ENCODE peak calls at places on chromosomes 7 and 10, in nine cellular contexts. One of them, this sample, is unnamed. For H3K27me3 and H3K9me3, the result is how much of the 10 kb centered on the place peaks cover.

GRCh38 chr10:86451604-86451960 is 70.0 kb downstream of the WAPL start:
- DNase-seq in mammary epithelial cell: no peak
- DNase-seq in GM23248: no peak
- DNase-seq in Peyer's patch: no peak
- DNase-seq in tibial artery: no peak
- DNase-seq in CD8-positive, alpha-beta memory T cell: no peak
- DNase-seq in lower lobe of right lung: no peak
- DNase-seq in keratinocyte: no peak
- DNase-seq in CD4-positive, alpha-beta T cell: no peak
- DNase-seq in this sample: no peak

GRCh38 chr7:16795624-16796023 is 9.2 kb downstream of the AGR2 start:
- DNase-seq in CD8-positive, alpha-beta memory T cell: no peak
- DNase-seq in CD4-positive, alpha-beta T cell: no peak
- DNase-seq in keratinocyte: no peak
- DNase-seq in mammary epithelial cell: no peak
- DNase-seq in GM23248: no peak
- DNase-seq in lower lobe of right lung: no peak
- DNase-seq in Peyer's patch: no peak
- DNase-seq in tibial artery: no peak
- DNase-seq in this sample: no peak

GRCh38 chr10:93352638-93353383 is 129.3 kb downstream of the MYOF start:
- DNase-seq in GM23248: peak
- DNase-seq in mammary epithelial cell: no peak
- DNase-seq in lower lobe of right lung: no peak
- DNase-seq in CD4-positive, alpha-beta T cell: no peak
- DNase-seq in keratinocyte: no peak
- DNase-seq in tibial artery: no peak
- DNase-seq in CD8-positive, alpha-beta memory T cell: peak
- DNase-seq in Peyer's patch: no peak
- DNase-seq in this sample: no peak

GRCh38 chr10:77685494-77685893 is 47.9 kb upstream of the KCNMA1 start:
- DNase-seq in GM23248: no peak
- DNase-seq in tibial artery: no peak
- DNase-seq in mammary epithelial cell: no peak
- DNase-seq in keratinocyte: no peak
- DNase-seq in CD8-positive, alpha-beta memory T cell: no peak
- DNase-seq in lower lobe of right lung: no peak
- DNase-seq in CD4-positive, alpha-beta T cell: no peak
- DNase-seq in Peyer's patch: no peak
- DNase-seq in this sample: no peak

GRCh38 chr7:98779800-98780199 is 90.0 kb downstream of the TMEM130 start:
- DNase-seq in keratinocyte: no peak
- DNase-seq in tibial artery: no peak
- DNase-seq in mammary epithelial cell: no peak
- DNase-seq in CD4-positive, alpha-beta T cell: no peak
- DNase-seq in GM23248: no peak
- DNase-seq in lower lobe of right lung: no peak
- DNase-seq in Peyer's patch: no peak
- DNase-seq in CD8-positive, alpha-beta memory T cell: no peak
- DNase-seq in this sample: no peak

GRCh38 chr10:110208614-110209398 is 1.4 kb downstream of the MXI1 start:
- DNase-seq in keratinocyte: no peak
- DNase-seq in mammary epithelial cell: peak
- DNase-seq in tibial artery: peak
- DNase-seq in lower lobe of right lung: no peak
- DNase-seq in Peyer's patch: peak
- DNase-seq in CD8-positive, alpha-beta memory T cell: peak
- DNase-seq in GM23248: peak
- DNase-seq in CD4-positive, alpha-beta T cell: peak
- DNase-seq in this sample: peak

GRCh38 chr10:104274762-104275721 is 6.1 kb downstream of the GSTO2 start:
- DNase-seq in CD8-positive, alpha-beta memory T cell: peak
- DNase-seq in GM23248: peak
- DNase-seq in lower lobe of right lung: peak
- DNase-seq in tibial artery: no peak
- DNase-seq in CD4-positive, alpha-beta T cell: peak
- DNase-seq in keratinocyte: no peak
- DNase-seq in Peyer's patch: no peak
- DNase-seq in mammary epithelial cell: peak
- DNase-seq in this sample: no peak

GRCh38 chr7:121504478-121504877 is 108.4 kb upstream of the FAM3C start:
- DNase-seq in GM23248: peak
- DNase-seq in mammary epithelial cell: peak
- DNase-seq in Peyer's patch: no peak
- DNase-seq in lower lobe of right lung: no peak
- DNase-seq in keratinocyte: peak
- DNase-seq in CD8-positive, alpha-beta memory T cell: no peak
- DNase-seq in tibial artery: peak
- DNase-seq in CD4-positive, alpha-beta T cell: no peak
- DNase-seq in this sample: peak

GRCh38 chr10:79069325-79070090 is 742 bp downstream of the ZMIZ1 start:
- DNase-seq in CD8-positive, alpha-beta memory T cell: peak
- DNase-seq in tibial artery: peak
- DNase-seq in keratinocyte: no peak
- DNase-seq in Peyer's patch: peak
- DNase-seq in mammary epithelial cell: peak
- DNase-seq in lower lobe of right lung: peak
- DNase-seq in CD4-positive, alpha-beta T cell: no peak
- DNase-seq in GM23248: peak
- DNase-seq in this sample: peak

GRCh38 chr7:38428040-38428439 is 154.6 kb upstream of the TARP start:
- DNase-seq in Peyer's patch: no peak
- DNase-seq in lower lobe of right lung: no peak
- DNase-seq in tibial artery: no peak
- DNase-seq in mammary epithelial cell: no peak
- DNase-seq in keratinocyte: no peak
- DNase-seq in CD4-positive, alpha-beta T cell: no peak
- DNase-seq in GM23248: peak
- DNase-seq in CD8-positive, alpha-beta memory T cell: no peak
- DNase-seq in this sample: no peak

GRCh38 chr10:100886946-100887345 is 25.8 kb upstream of the SLF2 start:
- DNase-seq in GM23248: no peak
- DNase-seq in CD4-positive, alpha-beta T cell: no peak
- DNase-seq in lower lobe of right lung: no peak
- DNase-seq in CD8-positive, alpha-beta memory T cell: no peak
- DNase-seq in mammary epithelial cell: no peak
- DNase-seq in tibial artery: no peak
- DNase-seq in keratinocyte: no peak
- DNase-seq in Peyer's patch: no peak
- DNase-seq in this sample: peak

GRCh38 chr10:91185239-91185875 is 35.1 kb upstream of the PCGF5 start:
- DNase-seq in CD8-positive, alpha-beta memory T cell: no peak
- DNase-seq in keratinocyte: no peak
- DNase-seq in mammary epithelial cell: no peak
- DNase-seq in Peyer's patch: no peak
- DNase-seq in lower lobe of right lung: no peak
- DNase-seq in tibial artery: no peak
- DNase-seq in GM23248: peak
- DNase-seq in CD4-positive, alpha-beta T cell: no peak
- DNase-seq in this sample: no peak

GRCh38 chr10:29245476-29245875 is 43.4 kb upstream of the LYZL1 start:
- DNase-seq in mammary epithelial cell: no peak
- DNase-seq in Peyer's patch: no peak
- DNase-seq in CD8-positive, alpha-beta memory T cell: no peak
- DNase-seq in CD4-positive, alpha-beta T cell: no peak
- DNase-seq in lower lobe of right lung: no peak
- DNase-seq in keratinocyte: no peak
- DNase-seq in GM23248: no peak
- DNase-seq in tibial artery: no peak
- DNase-seq in this sample: peak

GRCh38 chr10:102484021-102484420 is 18.5 kb downstream of the ACTR1A start:
- DNase-seq in CD4-positive, alpha-beta T cell: no peak
- DNase-seq in keratinocyte: no peak
- DNase-seq in lower lobe of right lung: no peak
- DNase-seq in GM23248: no peak
- DNase-seq in Peyer's patch: no peak
- DNase-seq in CD8-positive, alpha-beta memory T cell: no peak
- DNase-seq in mammary epithelial cell: no peak
- DNase-seq in tibial artery: no peak
- DNase-seq in this sample: no peak

GRCh38 chr7:154330318-154330717 is 278.1 kb downstream of the DPP6 start:
- DNase-seq in Peyer's patch: no peak
- DNase-seq in lower lobe of right lung: no peak
- DNase-seq in mammary epithelial cell: no peak
- DNase-seq in CD4-positive, alpha-beta T cell: no peak
- DNase-seq in GM23248: no peak
- DNase-seq in keratinocyte: no peak
- DNase-seq in CD8-positive, alpha-beta memory T cell: no peak
- DNase-seq in tibial artery: no peak
- DNase-seq in this sample: no peak
- H3K27me3 ChIP-seq in Peyer's patch: under half
- H3K27me3 ChIP-seq in lower lobe of right lung: under half
- H3K27me3 ChIP-seq in mammary epithelial cell: under half
- H3K27me3 ChIP-seq in CD4-positive, alpha-beta T cell: under half
- H3K27me3 ChIP-seq in GM23248: under half
- H3K27me3 ChIP-seq in keratinocyte: under half
- H3K27me3 ChIP-seq in CD8-positive, alpha-beta memory T cell: under half
- H3K27me3 ChIP-seq in tibial artery: under half
- H3K27me3 ChIP-seq in this sample: under half

DNA sequence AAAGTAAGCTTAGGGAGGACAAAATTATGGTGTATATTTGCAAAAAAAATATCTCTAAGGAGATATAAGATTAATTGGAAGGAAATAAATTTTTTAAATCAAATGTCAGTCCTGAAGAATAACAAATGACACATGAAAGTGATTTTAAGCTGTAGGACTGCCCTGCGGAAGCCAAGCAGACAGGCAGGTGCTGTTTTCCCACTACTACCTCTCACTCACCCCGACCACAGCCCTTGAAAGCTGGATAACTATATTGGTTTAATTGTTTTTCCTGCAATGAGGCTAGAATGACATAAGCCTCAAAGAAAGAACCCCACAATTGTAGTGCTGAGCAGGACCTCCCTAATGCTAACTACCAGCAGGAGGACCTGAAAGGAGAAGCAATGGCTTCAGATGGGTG is 68.6 kb upstream of the VIPR2 start:
- DNase-seq in lower lobe of right lung: no peak
- DNase-seq in CD8-positive, alpha-beta memory T cell: no peak
- DNase-seq in CD4-positive, alpha-beta T cell: no peak
- DNase-seq in mammary epithelial cell: no peak
- DNase-seq in tibial artery: no peak
- DNase-seq in GM23248: no peak
- DNase-seq in Peyer's patch: no peak
- DNase-seq in keratinocyte: no peak
- DNase-seq in this sample: peak
- H3K9me3 ChIP-seq in lower lobe of right lung: under half
- H3K9me3 ChIP-seq in CD8-positive, alpha-beta memory T cell: under half
- H3K9me3 ChIP-seq in CD4-positive, alpha-beta T cell: under half
- H3K9me3 ChIP-seq in mammary epithelial cell: under half
- H3K9me3 ChIP-seq in tibial artery: under half
- H3K9me3 ChIP-seq in GM23248: under half
- H3K9me3 ChIP-seq in Peyer's patch: under half
- H3K9me3 ChIP-seq in keratinocyte: under half
- H3K9me3 ChIP-seq in this sample: under half

GRCh38 chr7:138929969-138930368 is 51.2 kb downstream of the KIAA1549 start:
- DNase-seq in GM23248: no peak
- DNase-seq in lower lobe of right lung: no peak
- DNase-seq in CD8-positive, alpha-beta memory T cell: no peak
- DNase-seq in mammary epithelial cell: no peak
- DNase-seq in CD4-positive, alpha-beta T cell: no peak
- DNase-seq in tibial artery: no peak
- DNase-seq in keratinocyte: no peak
- DNase-seq in Peyer's patch: no peak
- DNase-seq in this sample: no peak

GRCh38 chr7:138919256-138919655 is 61.9 kb downstream of the KIAA1549 start:
- DNase-seq in Peyer's patch: no peak
- DNase-seq in mammary epithelial cell: no peak
- DNase-seq in CD8-positive, alpha-beta memory T cell: no peak
- DNase-seq in tibial artery: no peak
- DNase-seq in lower lobe of right lung: no peak
- DNase-seq in GM23248: peak
- DNase-seq in CD4-positive, alpha-beta T cell: no peak
- DNase-seq in keratinocyte: no peak
- DNase-seq in this sample: no peak

GRCh38 chr7:138926241-138926612 is 55.0 kb downstream of the KIAA1549 start:
- DNase-seq in keratinocyte: no peak
- DNase-seq in lower lobe of right lung: no peak
- DNase-seq in CD8-positive, alpha-beta memory T cell: no peak
- DNase-seq in mammary epithelial cell: no peak
- DNase-seq in Peyer's patch: no peak
- DNase-seq in CD4-positive, alpha-beta T cell: no peak
- DNase-seq in tibial artery: no peak
- DNase-seq in GM23248: no peak
- DNase-seq in this sample: no peak

GRCh38 chr7:138919912-138920311 is 61.3 kb downstream of the KIAA1549 start:
- DNase-seq in tibial artery: no peak
- DNase-seq in lower lobe of right lung: no peak
- DNase-seq in keratinocyte: no peak
- DNase-seq in GM23248: no peak
- DNase-seq in CD8-positive, alpha-beta memory T cell: no peak
- DNase-seq in CD4-positive, alpha-beta T cell: no peak
- DNase-seq in mammary epithelial cell: no peak
- DNase-seq in Peyer's patch: no peak
- DNase-seq in this sample: no peak

DNA sequence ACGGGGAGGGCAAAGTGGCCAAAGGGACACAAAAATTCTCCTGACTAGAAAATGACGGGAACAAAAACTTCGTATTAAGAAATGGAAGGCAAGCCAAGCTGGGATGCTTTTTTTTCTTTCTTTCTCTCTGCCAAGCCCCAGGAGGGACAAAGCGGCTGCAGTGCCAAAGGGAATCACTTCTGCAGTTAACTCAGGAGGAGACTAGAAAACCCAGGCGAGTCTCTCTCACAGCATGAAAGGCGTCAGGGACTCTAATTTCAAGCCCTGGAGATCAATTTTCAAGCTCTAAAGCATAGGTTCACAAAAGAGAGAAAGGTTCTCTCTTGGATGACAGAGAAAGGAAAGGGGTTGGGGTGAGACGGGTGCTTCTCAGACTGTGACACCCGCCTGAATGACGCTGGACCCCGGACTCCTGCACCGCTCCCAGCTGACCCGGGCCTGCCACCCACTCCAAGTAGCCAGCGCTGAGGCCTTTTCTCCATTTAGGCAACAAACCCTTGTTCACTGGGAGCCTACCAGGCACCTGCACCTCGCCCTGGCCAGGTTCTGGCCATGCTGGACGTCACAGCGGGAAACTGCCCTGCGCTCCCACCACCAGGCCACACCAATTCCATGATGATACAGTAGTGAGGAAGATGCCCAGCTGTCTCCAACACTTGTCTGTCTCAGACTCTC is 56.5 kb downstream of the KIAA1549 start:
- DNase-seq in GM23248: no peak
- DNase-seq in CD4-positive, alpha-beta T cell: no peak
- DNase-seq in mammary epithelial cell: no peak
- DNase-seq in Peyer's patch: no peak
- DNase-seq in CD8-positive, alpha-beta memory T cell: no peak
- DNase-seq in lower lobe of right lung: no peak
- DNase-seq in tibial artery: no peak
- DNase-seq in keratinocyte: no peak
- DNase-seq in this sample: no peak
- H3K27ac ChIP-seq in GM23248: no peak
- H3K27ac ChIP-seq in CD4-positive, alpha-beta T cell: no peak
- H3K27ac ChIP-seq in mammary epithelial cell: no peak
- H3K27ac ChIP-seq in Peyer's patch: no peak
- H3K27ac ChIP-seq in CD8-positive, alpha-beta memory T cell: no peak
- H3K27ac ChIP-seq in lower lobe of right lung: no peak
- H3K27ac ChIP-seq in tibial artery: no peak
- H3K27ac ChIP-seq in keratinocyte: no peak
- H3K27ac ChIP-seq in this sample: no peak

GRCh38 chr10:30820282-30820991 is 190.9 kb upstream of the LYZL2 start:
- DNase-seq in GM23248: peak
- DNase-seq in CD4-positive, alpha-beta T cell: no peak
- DNase-seq in lower lobe of right lung: no peak
- DNase-seq in mammary epithelial cell: no peak
- DNase-seq in CD8-positive, alpha-beta memory T cell: no peak
- DNase-seq in Peyer's patch: no peak
- DNase-seq in keratinocyte: no peak
- DNase-seq in tibial artery: no peak
- DNase-seq in this sample: peak
- H3K27me3 ChIP-seq in GM23248: under half
- H3K27me3 ChIP-seq in CD4-positive, alpha-beta T cell: under half
- H3K27me3 ChIP-seq in lower lobe of right lung: under half
- H3K27me3 ChIP-seq in mammary epithelial cell: under half
- H3K27me3 ChIP-seq in CD8-positive, alpha-beta memory T cell: under half
- H3K27me3 ChIP-seq in Peyer's patch: under half
- H3K27me3 ChIP-seq in keratinocyte: under half
- H3K27me3 ChIP-seq in tibial artery: under half
- H3K27me3 ChIP-seq in this sample: under half

This sample was measured in SJCRH30.